ENCODE peak calls at places on chromosomes 11 and 22, in five cellular contexts. L is K562, V is prostate gland, S is H1, P is HepG2. R is an unnamed sample. For H3K36me3, the result is how much of the 10 kb centered on the place peaks cover.

GRCh38 chr11:133337905-133338536 is 194.3 kb downstream of the OPCML start:
- DNase-seq in L (no peak), V (no peak), S (no peak), P (no peak), R (no peak)

GRCh38 chr22:35299217-35299716 is 427 bp upstream of the TOM1 start:
- DNase-seq in L (no peak), V (no peak), S (no peak), P (no peak), R (no peak)

GRCh38 chr11:125404811-125405481 is 91.1 kb downstream of the FEZ1 start:
- DNase-seq in L (peak), V (peak), S (no peak), P (peak), R (no peak)

GRCh38 chr22:30606455-30607299 is at the start of gene TCN2:
- DNase-seq in L (peak), V (peak), S (peak), P (peak), R (peak)

GRCh38 chr22:30192427-30192826 is 54.1 kb downstream of the LIF start:
- DNase-seq in L (no peak), V (no peak), S (no peak), P (no peak), R (no peak)

GRCh38 chr11:111220716-111221115 is 24.8 kb upstream of the POU2AF2 start:
- DNase-seq in L (no peak), V (no peak), S (no peak), P (no peak), R (no peak)

GRCh38 chr11:119624102-119624615 is 104.8 kb downstream of the NECTIN1 start:
- DNase-seq in L (peak), V (no peak), S (no peak), P (no peak), R (no peak)

GRCh38 chr22:45977003-45977395 is at the start of gene WNT7B:
- DNase-seq in L (peak), V (peak), S (no peak), P (no peak), R (no peak)

GRCh38 chr11:111308140-111308539 is 9.8 kb downstream of the POU2AF3 start:
- DNase-seq in L (no peak), V (no peak), S (no peak), P (peak), R (peak)

GRCh38 chr11:35011389-35011788 is 95.0 kb downstream of the PDHX start:
- DNase-seq in L (no peak), V (no peak), S (no peak), P (no peak), R (no peak)

GRCh38 chr11:129973809-129974208 is 28.8 kb downstream of the PRDM10 start:
- DNase-seq in L (no peak), V (no peak), S (peak), P (peak), R (no peak)

GRCh38 chr11:84890706-84891105 is 736.4 kb downstream of the DLG2 start:
- DNase-seq in L (no peak), V (no peak), S (no peak), P (no peak), R (no peak)

GRCh38 chr22:36966851-36967535 is 52.3 kb downstream of the TST start:
- DNase-seq in L (no peak), V (no peak), S (no peak), P (no peak), R (no peak)

GRCh38 chr11:134433806-134434205 is 21.8 kb upstream of the B3GAT1 start:
- DNase-seq in L (no peak), V (no peak), S (no peak), P (no peak), R (no peak)

GRCh38 chr22:49660794-49661781 is 166.6 kb downstream of the BRD1 start:
- DNase-seq in L (no peak), V (no peak), S (no peak), P (no peak), R (no peak)

GRCh38 chr11:38594881-38595280 is 1996.8 kb upstream of the RAG2 start:
- DNase-seq in L (peak), V (no peak), S (no peak), P (no peak), R (no peak)

GRCh38 chr11:102553835-102554282 is 23.3 kb upstream of the MMP7 start:
- DNase-seq in L (no peak), V (no peak), S (no peak), P (peak), R (no peak)

GRCh38 chr11:92642146-92642919 is 327.1 kb upstream of the MTNR1B start:
- DNase-seq in L (no peak), V (no peak), S (no peak), P (no peak), R (peak)

GRCh38 chr11:117717485-117718314 is 79.3 kb downstream of the DSCAML1 start:
- DNase-seq in L (no peak), V (peak), S (no peak), P (peak), R (no peak)

GRCh38 chr11:63760487-63761079 is 8.0 kb downstream of the ZFTA start:
- DNase-seq in L (no peak), V (no peak), S (no peak), P (no peak), R (no peak)

GRCh38 chr11:64074239-64074638 is 38.5 kb downstream of the FLRT1 start:
- DNase-seq in L (peak), V (no peak), S (no peak), P (no peak), R (no peak)

GRCh38 chr22:44329179-44329796 is 16.5 kb upstream of the SHISAL1 start:
- DNase-seq in L (no peak), V (no peak), S (no peak), P (no peak), R (no peak)

GRCh38 chr11:4430060-4430459 is 19.0 kb upstream of the OR52K2 start:
- DNase-seq in L (no peak), V (no peak), S (no peak), P (no peak), R (no peak)

GRCh38 chr22:38346506-38346905 is 29.3 kb upstream of the CSNK1E start:
- DNase-seq in L (no peak), V (peak), S (no peak), P (no peak), R (peak)

GRCh38 chr11:32713496-32713895 is 81.0 kb downstream of the CCDC73 start:
- DNase-seq in L (no peak), V (no peak), S (no peak), P (no peak), R (no peak)

GRCh38 chr11:17020831-17021230 is 6.6 kb upstream of the PLEKHA7 start:
- DNase-seq in L (no peak), V (no peak), S (no peak), P (no peak), R (no peak)

GRCh38 chr22:40323681-40324083 is 22.6 kb upstream of the ADSL start:
- DNase-seq in L (no peak), V (no peak), S (no peak), P (no peak), R (no peak)

GRCh38 chr22:40324468-40325305 is 21.6 kb upstream of the ADSL start:
- DNase-seq in L (no peak), V (no peak), S (no peak), P (no peak), R (no peak)

GRCh38 chr22:40320687-40321086 is 25.6 kb upstream of the ADSL start:
- DNase-seq in L (no peak), V (no peak), S (no peak), P (no peak), R (no peak)

GRCh38 chr22:40322061-40322460 is 24.2 kb upstream of the ADSL start:
- DNase-seq in L (peak), V (no peak), S (no peak), P (no peak), R (no peak)

DNA sequence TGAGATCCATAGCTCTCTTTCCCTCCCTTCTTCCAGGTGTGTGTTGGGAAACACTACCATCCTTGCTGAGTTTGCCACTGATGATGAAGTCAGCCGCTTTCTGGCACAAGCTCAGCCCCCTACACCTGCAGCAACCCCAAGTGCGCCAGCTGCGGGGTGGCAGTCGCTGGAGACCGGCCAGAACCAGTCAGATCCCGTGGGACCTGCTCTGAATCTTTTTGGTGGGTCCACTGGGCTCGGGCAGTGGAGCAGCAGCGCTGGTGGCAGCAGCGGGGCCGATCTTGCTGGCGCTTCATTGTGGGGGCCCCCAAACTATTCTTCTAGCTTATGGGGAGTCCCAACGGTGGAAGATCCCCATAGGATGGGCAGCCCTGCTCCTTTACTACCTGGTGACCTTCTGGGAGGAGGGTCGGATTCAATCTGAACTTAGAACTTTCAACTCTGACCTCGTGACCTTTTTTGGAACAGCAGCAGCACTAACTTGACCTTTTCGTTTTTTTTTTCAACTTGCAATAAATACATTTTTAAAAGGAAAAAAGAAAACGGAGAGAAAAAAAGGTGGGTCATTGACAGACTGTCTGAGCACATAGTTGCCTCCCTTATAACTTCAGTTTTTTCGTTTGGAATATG is 23.4 kb upstream of the ADSL start:
- DNase-seq in L (no peak), V (no peak), S (no peak), P (no peak), R (no peak)
- TF ChIP-seq POLR2AphosphoS5 in L (no peak), V (no peak), S (no peak), P (no peak), R (no peak)

DNA sequence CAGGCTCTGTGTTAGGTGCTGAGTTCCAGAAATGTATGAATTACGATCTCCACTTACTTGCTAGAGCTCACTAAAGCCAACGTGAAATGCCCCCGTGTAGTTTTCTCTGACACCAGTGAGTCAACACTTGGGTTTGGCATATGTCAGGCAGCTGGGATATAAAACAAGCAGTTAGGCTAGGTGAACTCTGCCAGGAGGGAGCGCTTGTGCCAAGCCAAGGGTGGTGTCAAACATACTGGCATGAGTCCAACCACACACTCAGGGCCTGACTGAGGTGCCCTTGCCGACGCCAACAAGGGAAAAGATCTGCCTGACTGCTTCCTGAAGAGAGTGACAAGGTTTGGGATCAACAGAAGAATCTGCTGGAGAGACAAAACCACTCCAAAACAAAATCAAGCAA is 167.8 kb upstream of the NARS2 start:
- DNase-seq in L (no peak), V (peak), S (no peak), P (no peak), R (no peak)
- H3K27ac ChIP-seq in L (no peak), V (no peak), S (no peak), P (no peak), R (no peak)

DNA sequence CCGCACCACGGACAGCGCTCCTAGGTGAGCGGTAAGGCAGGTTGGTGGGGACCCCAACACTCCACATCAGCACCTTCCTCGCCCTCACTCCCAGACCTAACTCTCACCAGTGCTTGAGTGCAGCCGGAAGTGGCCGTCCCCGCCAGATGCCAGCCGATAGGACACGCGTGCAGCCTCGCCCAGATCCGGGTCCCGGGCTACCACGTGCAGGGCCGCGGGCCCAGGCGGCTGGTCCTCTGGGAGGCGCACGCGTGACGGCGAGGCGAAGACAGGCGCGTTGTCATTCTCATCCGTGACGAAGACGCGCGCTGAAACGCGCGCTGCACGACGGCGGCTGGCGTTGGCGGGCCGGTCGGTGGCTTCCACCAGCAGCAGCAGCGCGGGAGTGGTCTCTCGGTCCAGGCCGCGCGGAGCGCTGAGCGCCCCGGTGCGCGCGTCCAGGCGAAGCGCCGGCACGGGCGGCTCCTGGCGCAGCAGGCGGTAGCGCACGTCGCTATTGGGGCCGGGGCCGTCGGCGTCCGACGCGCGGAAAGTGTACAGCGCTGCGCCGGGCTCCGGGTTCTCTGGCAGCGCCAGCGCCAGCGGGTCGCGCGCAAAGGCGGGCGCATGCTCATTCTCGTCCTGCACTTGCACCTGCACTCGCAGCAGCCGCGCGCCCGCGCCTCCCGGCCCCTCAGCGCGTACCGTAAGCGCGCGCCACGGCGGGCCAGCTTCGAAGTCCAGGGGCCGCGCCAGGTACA is 10.8 kb upstream of the TPP1 start:
- DNase-seq in L (no peak), V (no peak), S (no peak), P (no peak), R (no peak)
- H3K36me3 ChIP-seq in L (under half), V (under half), S (under half), P (under half), R (under half)

GRCh38 chr11:72693271-72693968 is 19.2 kb upstream of the PDE2A start:
- DNase-seq in L (no peak), V (no peak), S (no peak), P (no peak), R (no peak)

GRCh38 chr11:72697814-72698213 is 23.6 kb upstream of the PDE2A start:
- DNase-seq in L (no peak), V (no peak), S (no peak), P (no peak), R (no peak)

GRCh38 chr11:72696866-72697428 is 22.7 kb upstream of the PDE2A start:
- DNase-seq in L (peak), V (no peak), S (no peak), P (no peak), R (no peak)

GRCh38 chr11:72692498-72693237 is 18.4 kb upstream of the PDE2A start:
- DNase-seq in L (no peak), V (no peak), S (no peak), P (no peak), R (no peak)

DNA sequence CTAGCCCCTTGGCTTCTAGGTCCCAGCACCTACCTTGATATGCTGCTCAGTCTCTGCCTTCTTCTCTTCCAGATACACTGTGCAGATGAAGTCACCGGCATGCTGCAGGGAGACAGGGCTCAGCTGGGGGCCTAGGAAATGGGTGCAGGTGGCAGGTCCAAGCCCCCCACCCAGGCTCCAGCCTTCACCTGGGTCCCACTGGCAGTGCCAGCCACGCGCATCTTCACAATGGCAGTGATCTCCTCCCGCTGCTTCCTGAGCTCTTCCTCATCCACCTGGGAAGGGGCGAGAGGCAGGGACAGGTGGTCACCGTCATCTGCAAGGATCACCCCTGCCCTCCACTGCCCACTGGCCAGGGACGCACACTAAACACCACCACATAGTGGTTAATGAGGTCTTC is 21.1 kb upstream of the PDE2A start:
- DNase-seq in L (no peak), V (no peak), S (no peak), P (no peak), R (no peak)
- TF ChIP-seq POLR2AphosphoS5 in L (no peak), V (no peak), S (no peak), P (no peak), R (no peak)

GRCh38 chr11:2838676-2839075 is 46.9 kb downstream of the CDKN1C start:
- DNase-seq in L (no peak), V (no peak), S (no peak), P (no peak), R (no peak)
- H3K27ac ChIP-seq in L (no peak), V (no peak), S (no peak), P (no peak), R (no peak)

GRCh38 chr11:405323-405975 is 9.3 kb downstream of the SIGIRR start:
- DNase-seq in L (no peak), V (no peak), S (no peak), P (no peak), R (no peak)
- H3K36me3 ChIP-seq in L (under half), V (under half), S (under half), P (under half), R (under half)

DNA sequence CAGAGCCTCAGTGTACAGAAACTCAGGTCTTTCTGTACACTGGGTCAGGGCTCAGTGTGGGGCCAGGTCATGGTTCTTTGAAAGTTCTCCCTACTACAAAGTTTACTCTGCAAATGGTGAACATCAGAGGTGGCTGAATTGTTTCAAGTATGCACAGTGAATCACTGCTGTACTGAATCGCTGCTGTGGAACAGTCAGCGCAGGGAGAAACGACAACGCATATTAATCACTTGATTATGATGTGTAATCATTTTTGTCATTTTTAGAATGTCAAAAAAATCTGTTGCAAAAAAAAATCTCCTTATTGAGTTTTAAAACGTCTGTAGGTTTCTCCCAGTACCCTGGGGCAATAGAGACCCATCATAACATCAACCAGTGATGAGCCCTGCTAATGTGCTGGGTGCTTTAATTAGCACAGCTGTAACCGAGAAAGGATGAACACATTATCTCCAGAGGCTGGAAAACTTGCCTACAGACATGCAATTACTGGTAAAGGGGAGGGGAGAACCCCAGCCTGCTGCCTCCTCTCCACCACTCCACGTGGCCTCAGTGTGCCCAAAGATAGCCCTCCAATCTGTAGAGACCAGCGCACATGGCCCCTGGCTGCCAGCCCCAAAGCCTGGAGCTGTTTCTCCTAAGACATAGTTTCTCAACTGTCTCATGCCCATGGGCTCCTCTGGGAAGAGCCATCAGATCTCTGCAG is 12.8 kb downstream of the ARRB1 start:
- DNase-seq in L (no peak), V (no peak), S (no peak), P (no peak), R (no peak)
- TF ChIP-seq POLR2AphosphoS5 in L (no peak), V (no peak), S (no peak), P (no peak), R (peak)

DNA sequence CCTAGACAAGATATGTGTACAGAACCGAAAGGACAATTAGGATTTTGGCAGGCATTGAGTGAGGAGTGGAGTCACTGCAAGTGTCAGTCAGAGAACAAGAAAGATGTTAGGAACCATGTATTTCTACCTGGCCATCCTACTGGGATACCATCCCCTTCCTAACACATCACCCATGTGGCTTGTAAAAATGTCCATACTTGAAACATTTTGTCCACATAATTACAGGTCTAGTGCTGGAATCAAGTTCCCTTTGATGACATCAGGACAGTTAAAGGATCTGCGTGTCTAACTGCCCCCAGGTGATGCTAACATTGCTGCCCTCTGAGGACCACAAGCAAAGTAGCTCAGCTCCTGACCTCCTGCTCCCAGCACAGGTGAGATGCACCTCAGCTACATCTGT is 31.9 kb upstream of the GGTLC2 start:
- DNase-seq in L (no peak), V (no peak), S (no peak), P (no peak), R (peak)
- H3K27ac ChIP-seq in L (no peak), V (no peak), S (no peak), P (no peak), R (no peak)

DNA sequence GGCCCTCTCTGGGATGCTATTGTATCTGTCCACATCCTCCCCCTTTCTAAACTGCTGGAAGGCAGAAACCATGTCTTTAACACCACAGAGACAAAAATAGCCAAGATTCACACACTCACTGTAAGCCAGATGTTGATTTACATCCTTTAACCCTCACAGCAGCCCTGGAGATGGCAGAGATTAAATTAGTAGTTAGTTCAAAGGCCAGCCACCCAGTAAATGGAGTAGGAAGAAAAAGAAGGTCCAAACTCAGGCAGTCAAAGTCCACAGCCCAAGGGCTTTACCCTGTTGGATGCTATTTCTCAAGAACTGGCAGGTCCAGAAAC is 2.1 kb upstream of the ZNHIT2 start:
- DNase-seq in L (no peak), V (no peak), S (no peak), P (no peak), R (no peak)
- H3K36me3 ChIP-seq in L (half or more), V (under half), S (under half), P (under half), R (under half)

GRCh38 chr11:62536301-62536957 is 10.2 kb downstream of the AHNAK start:
- DNase-seq in L (no peak), V (no peak), S (no peak), P (no peak), R (no peak)

GRCh38 chr11:62538470-62539237 is 8.0 kb downstream of the AHNAK start:
- DNase-seq in L (no peak), V (no peak), S (no peak), P (no peak), R (no peak)

GRCh38 chr11:62540804-62541671 is 5.6 kb downstream of the AHNAK start:
- DNase-seq in L (no peak), V (no peak), S (no peak), P (no peak), R (no peak)

GRCh38 chr11:62542111-62542745 is 4.4 kb downstream of the AHNAK start:
- DNase-seq in L (no peak), V (no peak), S (no peak), P (no peak), R (no peak)

GRCh38 chr11:62539238-62539925 is 7.2 kb downstream of the AHNAK start:
- DNase-seq in L (no peak), V (no peak), S (no peak), P (no peak), R (no peak)
- TF ChIP-seq POLR2AphosphoS5 in L (no peak), V (no peak), S (no peak), P (no peak), R (peak)

R was measured in esophagus muscularis mucosa.